ENCODE peak calls at places on chromosomes 1 and 21, in eight cellular contexts. H, Z, S, L, M, G, P and D are unnamed samples.

GRCh38 chr1:24984800-24985552 is 54.9 kb upstream of the RUNX3 start:
- DNase-seq in H (no peak), Z (no peak), S (no peak), L (no peak), M (no peak), G (no peak), P (no peak), D (no peak)

GRCh38 chr1:89832481-89833127 is 11.8 kb downstream of the LRRC8D start:
- DNase-seq in H (no peak), Z (no peak), S (no peak), L (no peak), M (no peak), G (no peak), P (no peak), D (no peak)

GRCh38 chr1:62144238-62144831 is 50.3 kb upstream of the L1TD1 start:
- DNase-seq in H (peak; percentile 69), Z (peak; percentile 49), S (peak; percentile 38), L (peak; percentile 64), M (peak; percentile 40), G (peak; percentile 65), P (peak; percentile 69), D (peak; percentile 63)

GRCh38 chr21:42733874-42734273 is 80.5 kb downstream of the PDE9A start:
- DNase-seq in H (no peak), Z (no peak), S (no peak), L (no peak), M (no peak), G (no peak), P (no peak), D (no peak)

GRCh38 chr1:54088385-54088784 is 35.0 kb downstream of the TCEANC2 start:
- DNase-seq in H (no peak), Z (no peak), S (no peak), L (no peak), M (no peak), G (no peak), P (no peak), D (no peak)

GRCh38 chr1:225695578-225696332 is 42.8 kb upstream of the ENAH start:
- DNase-seq in H (no peak), Z (no peak), S (no peak), L (no peak), M (no peak), G (peak; percentile 30), P (no peak), D (no peak)

GRCh38 chr1:207091185-207091906 is 2.7 kb downstream of the C4BPB start:
- DNase-seq in H (no peak), Z (no peak), S (no peak), L (no peak), M (no peak), G (no peak), P (no peak), D (no peak)

GRCh38 chr1:242515555-242515954 is 8.9 kb downstream of the PLD5 start:
- DNase-seq in H (no peak), Z (no peak), S (no peak), L (no peak), M (no peak), G (no peak), P (no peak), D (no peak)

GRCh38 chr1:10980841-10981727 is 31.4 kb upstream of the TARDBP start:
- DNase-seq in H (no peak), Z (no peak), S (no peak), L (peak; percentile 89), M (peak; percentile 14), G (peak; percentile 27), P (peak; percentile 88), D (peak; percentile 33)

GRCh38 chr1:91864017-91864700 is 21.8 kb downstream of the TGFBR3 start:
- DNase-seq in H (peak; percentile 43), Z (no peak), S (no peak), L (no peak), M (peak; percentile 55), G (peak; percentile 75), P (peak; percentile 78), D (peak; percentile 72)

GRCh38 chr1:153357076-153357852 is 390 bp upstream of the S100A9 start:
- DNase-seq in H (no peak), Z (peak; percentile 62), S (no peak), L (no peak), M (no peak), G (no peak), P (no peak), D (no peak)

GRCh38 chr1:153578490-153578889 is 12.8 kb upstream of the S100A2 start:
- DNase-seq in H (no peak), Z (no peak), S (no peak), L (peak; percentile 9), M (no peak), G (no peak), P (no peak), D (no peak)

GRCh38 chr1:167726038-167726437 is 4.3 kb downstream of the MPZL1 start:
- DNase-seq in H (no peak), Z (no peak), S (no peak), L (no peak), M (no peak), G (no peak), P (no peak), D (no peak)

GRCh38 chr1:165395522-165396300 is 39.2 kb upstream of the LMX1A start:
- DNase-seq in H (no peak), Z (no peak), S (no peak), L (no peak), M (no peak), G (no peak), P (no peak), D (no peak)

GRCh38 chr1:92399076-92399475 is 87.6 kb downstream of the GFI1 start:
- DNase-seq in H (no peak), Z (no peak), S (no peak), L (no peak), M (no peak), G (peak; percentile 71), P (peak; percentile 6), D (peak; percentile 46)

GRCh38 chr1:201325678-201326060 is 42.4 kb downstream of the PKP1 start:
- DNase-seq in H (no peak), Z (no peak), S (no peak), L (no peak), M (no peak), G (no peak), P (no peak), D (no peak)

GRCh38 chr1:61253059-61253735 is 170.8 kb downstream of the NFIA start:
- DNase-seq in H (peak; percentile 48), Z (peak; percentile 66), S (peak; percentile 80), L (no peak), M (peak; percentile 28), G (peak; percentile 92), P (peak; percentile 70), D (peak; percentile 83)

GRCh38 chr1:114021665-114022099 is 42.4 kb downstream of the OLFML3 start:
- DNase-seq in H (no peak), Z (no peak), S (no peak), L (no peak), M (no peak), G (no peak), P (no peak), D (no peak)

GRCh38 chr21:35259452-35259851 is 210.3 kb upstream of the RUNX1 start:
- DNase-seq in H (no peak), Z (no peak), S (no peak), L (no peak), M (no peak), G (no peak), P (no peak), D (no peak)

GRCh38 chr1:85550784-85551516 is 29.6 kb upstream of the CCN1 start:
- DNase-seq in H (peak; percentile 84), Z (peak; percentile 44), S (no peak), L (no peak), M (peak; percentile 73), G (peak; percentile 69), P (peak; percentile 64), D (peak; percentile 48)

GRCh38 chr1:62057230-62057629 is 137.4 kb upstream of the L1TD1 start:
- DNase-seq in H (no peak), Z (no peak), S (no peak), L (no peak), M (no peak), G (no peak), P (no peak), D (no peak)

GRCh38 chr1:81489372-81489934 is 311.3 kb upstream of the ADGRL2 start:
- DNase-seq in H (no peak), Z (no peak), S (no peak), L (no peak), M (no peak), G (no peak), P (no peak), D (no peak)

GRCh38 chr1:168084396-168085231 is 52.1 kb downstream of the GPR161 start:
- DNase-seq in H (peak; percentile 40), Z (peak; percentile 32), S (peak; percentile 61), L (peak; percentile 75), M (no peak), G (peak; percentile 67), P (peak; percentile 62), D (peak; percentile 72)

GRCh38 chr1:67020304-67020703 is 33.6 kb downstream of the SLC35D1 start:
- DNase-seq in H (peak; percentile 78), Z (no peak), S (no peak), L (no peak), M (peak; percentile 28), G (peak; percentile 69), P (peak; percentile 86), D (peak; percentile 60)
- H3K4me3 ChIP-seq in H (no peak overlapping the region), Z (no peak overlapping the region), S (no peak overlapping the region), L (no peak overlapping the region), M (no peak overlapping the region), G (no peak overlapping the region), P (no peak overlapping the region), D (no peak overlapping the region)

DNA sequence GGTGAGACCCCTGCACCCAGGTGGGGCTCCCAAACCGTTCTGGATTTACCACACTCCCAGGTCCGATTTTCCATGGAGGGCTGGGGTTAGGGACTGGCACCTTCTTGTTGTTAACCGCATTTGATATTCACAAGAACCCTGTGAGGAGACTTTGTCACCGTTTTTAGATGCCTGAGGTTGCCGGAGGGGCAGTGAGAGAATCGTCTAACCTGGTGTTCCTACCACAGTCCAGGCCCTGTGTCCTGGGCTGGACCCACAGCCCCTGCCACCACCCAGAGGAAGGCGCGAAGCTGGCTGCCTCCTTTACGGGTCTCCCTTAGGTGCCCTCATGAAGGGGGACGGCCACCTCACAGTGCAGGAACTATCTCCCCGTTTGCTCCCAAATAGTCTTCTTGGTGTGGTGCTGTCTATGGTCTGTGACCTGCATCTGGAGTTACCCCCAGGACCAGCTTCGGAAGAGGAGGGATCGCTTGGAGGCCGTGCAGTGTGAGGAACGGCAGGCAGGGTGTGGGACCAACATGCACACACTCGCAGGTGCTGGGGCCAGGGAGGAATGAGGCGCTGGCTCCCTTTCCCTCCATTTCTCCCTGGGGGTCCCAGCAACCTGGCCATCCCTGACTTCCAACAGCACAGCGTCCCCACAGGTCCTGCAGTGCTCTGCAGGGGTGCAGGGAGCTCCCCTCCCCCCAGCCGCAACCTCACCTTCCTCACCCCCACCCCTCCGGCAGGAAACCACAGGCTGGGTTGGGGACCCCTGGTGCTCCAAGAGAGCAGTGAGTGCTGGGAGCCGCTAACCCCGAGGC is 7.0 kb downstream of the SIM2 start:
- DNase-seq in H (no peak), Z (no peak), S (no peak), L (peak; percentile 72), M (no peak), G (no peak), P (no peak), D (no peak)
- TF ChIP-seq CTCF in H (peak; percentile 14), Z (no peak), S (no peak), L (peak; percentile 57), M (no peak), G (peak; percentile 13), P (no peak), D (no peak)

GRCh38 chr1:39427912-39428311 is 63.5 kb upstream of the BMP8A start:
- DNase-seq in H (no peak), Z (no peak), S (no peak), L (no peak), M (no peak), G (no peak), P (no peak), D (no peak)
- H3K4me3 ChIP-seq in H (no peak overlapping the region), Z (no peak overlapping the region), S (no peak overlapping the region), L (no peak overlapping the region), M (no peak overlapping the region), G (no peak overlapping the region), P (no peak overlapping the region), D (no peak overlapping the region)

GRCh38 chr1:186155594-186155993 is 219.5 kb downstream of the TPR start:
- DNase-seq in H (peak; percentile 82), Z (peak; percentile 11), S (no peak), L (peak; percentile 27), M (peak; percentile 65), G (peak; percentile 86), P (peak; percentile 86), D (peak; percentile 77)
- TF ChIP-seq CTCF in H (peak; percentile 67), Z (peak; percentile 66), S (no peak), L (peak; percentile 59), M (peak; percentile 69), G (peak; percentile 59), P (peak; percentile 69), D (peak; percentile 73)